ENCODE peak calls at places on chromosomes 7 and 10, in nine cellular contexts. G is AG08395; R is aorta; V is ovary; D is stimulated activated CD8-positive, alpha-beta memory T cell treated with anti-CD3 and anti-CD28 coated beads, Interleukin-15, amount 100 ng/mL, for 1 hour; W is activated CD4-positive, CD25-positive, alpha-beta regulatory T cell treated with anti-CD3 and anti-CD28 coated beads, Interleukin-2, amount 50 U/mL, for 16 hours; X is stimulated activated naive CD8-positive, alpha-beta T cell treated with anti-CD3 and anti-CD28 coated beads, Interleukin-15, Interleukin-2, amounts not matched to agents 100 U/mL and 50 U/mL, for 24 hours; U is NB4; P is HCT116. F is an unnamed sample.

GRCh38 chr7:130921391-130922180 is 187.6 kb upstream of the KLF14 start:
- DNase-seq in G (peak), R (peak), V (peak), D (no peak), W (no peak), X (no peak), U (no peak), P (no peak), F (peak)

GRCh38 chr7:134701272-134701671 is 54.6 kb downstream of the BPGM start:
- DNase-seq in G (peak), R (no peak), V (no peak), D (no peak), W (no peak), X (no peak), U (peak), P (no peak), F (no peak)

GRCh38 chr7:52525772-52526341 is 509.6 kb upstream of the POM121L12 start:
- DNase-seq in G (no peak), R (no peak), V (no peak), D (no peak), W (no peak), X (no peak), U (no peak), P (no peak), F (no peak)

GRCh38 chr10:970311-971149 is 17.7 kb upstream of the GTPBP4 start:
- DNase-seq in G (peak), R (no peak), V (no peak), D (no peak), W (no peak), X (no peak), U (peak), P (no peak), F (no peak)

GRCh38 chr7:3888096-3888495 is 587.0 kb downstream of the SDK1 start:
- DNase-seq in G (no peak), R (no peak), V (no peak), D (no peak), W (no peak), X (no peak), U (no peak), P (no peak), F (no peak)

GRCh38 chr10:14296081-14296709 is 34.5 kb downstream of the FRMD4A start:
- DNase-seq in G (no peak), R (peak), V (no peak), D (no peak), W (no peak), X (no peak), U (no peak), P (no peak), F (no peak)

GRCh38 chr7:147509052-147509480 is 1081.5 kb upstream of the C7orf33 start:
- DNase-seq in G (peak), R (no peak), V (no peak), D (no peak), W (no peak), X (no peak), U (no peak), P (no peak), F (no peak)

GRCh38 chr10:98224509-98224908 is 43.5 kb downstream of the LOXL4 start:
- DNase-seq in G (peak), R (no peak), V (no peak), D (no peak), W (no peak), X (no peak), U (no peak), P (no peak), F (no peak)

GRCh38 chr7:102849079-102849478 is 63.7 kb upstream of the LRRC17 start:
- DNase-seq in G (peak), R (no peak), V (no peak), D (no peak), W (no peak), X (no peak), U (no peak), P (no peak), F (no peak)

GRCh38 chr7:151824285-151824950 is 52.5 kb downstream of the PRKAG2 start:
- DNase-seq in G (no peak), R (no peak), V (no peak), D (no peak), W (no peak), X (no peak), U (no peak), P (no peak), F (no peak)

GRCh38 chr7:27156508-27156898 is at the start of gene HOXA7:
- DNase-seq in G (peak), R (peak), V (no peak), D (no peak), W (no peak), X (no peak), U (peak), P (no peak), F (peak)

GRCh38 chr7:155685070-155685790 is 40.8 kb downstream of the RBM33 start:
- DNase-seq in G (no peak), R (no peak), V (no peak), D (no peak), W (no peak), X (no peak), U (no peak), P (no peak), F (no peak)

GRCh38 chr10:12902135-12902572 is 99.4 kb downstream of the CCDC3 start:
- DNase-seq in G (peak), R (no peak), V (peak), D (peak), W (peak), X (peak), U (peak), P (peak), F (no peak)

GRCh38 chr7:35366167-35367155 is 112.6 kb upstream of the TBX20 start:
- DNase-seq in G (no peak), R (no peak), V (no peak), D (no peak), W (no peak), X (no peak), U (no peak), P (no peak), F (no peak)

GRCh38 chr7:50676754-50677153 is 105.9 kb downstream of the GRB10 start:
- DNase-seq in G (no peak), R (no peak), V (no peak), D (no peak), W (no peak), X (no peak), U (no peak), P (no peak), F (no peak)

GRCh38 chr10:48708144-48708543 is 23.5 kb downstream of the WDFY4 start:
- DNase-seq in G (peak), R (no peak), V (no peak), D (no peak), W (no peak), X (no peak), U (no peak), P (no peak), F (no peak)

F was measured in sigmoid colon.